ENCODE peak calls at places on chromosomes 13 and 19, in ten cellular contexts. D, F, B, K, A, S, W, L, T and Y are unnamed samples.

GRCh38 chr13:30581582-30581981 is 36.1 kb upstream of the USPL1 start:
- DNase-seq in D (no peak), F (peak; percentile 69), B (no peak), K (no peak), A (peak; percentile 39), S (no peak), W (no peak), L (peak; percentile 41), T (no peak), Y (no peak)

GRCh38 chr13:101053289-101053688 is 363.0 kb downstream of the NALCN start:
- DNase-seq in D (no peak), F (no peak), B (no peak), K (no peak), A (no peak), S (no peak), W (peak; percentile 4), L (peak; percentile 31), T (no peak), Y (no peak)

GRCh38 chr19:57241181-57241580 is 749 bp downstream of the ZNF805 start:
- DNase-seq in D (no peak), F (peak; percentile 3), B (peak; percentile 44), K (no peak), A (peak; percentile 33), S (no peak), W (peak; percentile 36), L (peak; percentile 31), T (no peak), Y (no peak)

GRCh38 chr19:4390017-4390861 is 10.1 kb downstream of the SH3GL1 start:
- DNase-seq in D (no peak), F (peak; percentile 85), B (no peak), K (peak; percentile 82), A (peak; percentile 73), S (no peak), W (peak; percentile 55), L (peak; percentile 54), T (no peak), Y (no peak)

GRCh38 chr13:72204291-72204690 is 337.3 kb upstream of the DACH1 start:
- DNase-seq in D (no peak), F (no peak), B (no peak), K (no peak), A (peak; percentile 26), S (peak; percentile 2), W (peak; percentile 69), L (no peak), T (no peak), Y (no peak)

GRCh38 chr13:25719666-25720065 is 332.1 kb downstream of the SHISA2 start:
- DNase-seq in D (no peak), F (no peak), B (no peak), K (no peak), A (no peak), S (no peak), W (no peak), L (no peak), T (no peak), Y (no peak)

GRCh38 chr13:88586263-88586662 is 915.1 kb downstream of the SLITRK5 start:
- DNase-seq in D (no peak), F (no peak), B (no peak), K (no peak), A (no peak), S (peak; percentile 0), W (no peak), L (peak; percentile 57), T (no peak), Y (no peak)

GRCh38 chr13:26022538-26023292 is 29.1 kb downstream of the SHISA2 start:
- DNase-seq in D (peak; percentile 85), F (no peak), B (peak; percentile 93), K (no peak), A (peak; percentile 44), S (peak; percentile 74), W (peak; percentile 82), L (no peak), T (no peak), Y (no peak)

GRCh38 chr13:21567714-21568113 is 36.3 kb downstream of the MICU2 start:
- DNase-seq in D (no peak), F (no peak), B (no peak), K (no peak), A (peak; percentile 61), S (peak; percentile 1), W (no peak), L (peak; percentile 80), T (no peak), Y (no peak)

GRCh38 chr13:108919036-108919907 is 289.9 kb downstream of the MYO16 start:
- DNase-seq in D (peak; percentile 41), F (no peak), B (no peak), K (no peak), A (no peak), S (peak; percentile 10), W (peak; percentile 48), L (peak; percentile 80), T (no peak), Y (no peak)

GRCh38 chr19:38303517-38304351 is at the start of gene C19orf33:
- DNase-seq in D (peak; percentile 85), F (peak; percentile 91), B (no peak), K (peak; percentile 85), A (no peak), S (no peak), W (no peak), L (peak; percentile 9), T (no peak), Y (no peak)

GRCh38 chr19:38263696-38264485 is 482 bp upstream of the SPINT2 start:
- DNase-seq in D (peak; percentile 91), F (peak; percentile 93), B (no peak), K (peak; percentile 97), A (peak; percentile 53), S (peak; percentile 62), W (peak; percentile 81), L (no peak), T (peak; percentile 94), Y (no peak)